ENCODE peak calls at places on chromosome 13, in four cellular contexts. V is progenitor cell of endocrine pancreas, A is GM20000, Y is cardiac fibroblast. G is an unnamed sample.

GRCh38 chr13:66180806-66181205 is 1049.3 kb downstream of the PCDH9 start:
- DNase-seq in V (no peak), A (no peak), Y (peak), G (no peak)

GRCh38 chr13:104757712-104758111 is 1691.5 kb upstream of the SLC10A2 start:
- DNase-seq in V (no peak), A (no peak), Y (no peak), G (no peak)

GRCh38 chr13:52845766-52846566 is 2.5 kb downstream of the PCDH8 start:
- DNase-seq in V (peak), A (peak), Y (peak), G (peak)

GRCh38 chr13:47680752-47681151 is 320.3 kb downstream of the SUCLA2 start:
- DNase-seq in V (no peak), A (no peak), Y (peak), G (no peak)

GRCh38 chr13:29039212-29039611 is 219.1 kb downstream of the MTUS2 start:
- DNase-seq in V (no peak), A (no peak), Y (no peak), G (no peak)

GRCh38 chr13:53100394-53101063 is 71.9 kb downstream of the OLFM4 start:
- DNase-seq in V (no peak), A (no peak), Y (no peak), G (no peak)

GRCh38 chr13:66210677-66211076 is 1019.5 kb downstream of the PCDH9 start:
- DNase-seq in V (no peak), A (no peak), Y (peak), G (no peak)

GRCh38 chr13:49134305-49134704 is 85.8 kb upstream of the MLNR start:
- DNase-seq in V (no peak), A (no peak), Y (no peak), G (no peak)

GRCh38 chr13:27194895-27195764 is 23.5 kb upstream of the USP12 start:
- DNase-seq in V (no peak), A (no peak), Y (peak), G (no peak)

GRCh38 chr13:112102243-112102642 is 35.3 kb downstream of the SOX1 start:
- DNase-seq in V (no peak), A (no peak), Y (no peak), G (no peak)

GRCh38 chr13:76795701-76796695 is 90.2 kb downstream of the KCTD12 start:
- DNase-seq in V (no peak), A (no peak), Y (no peak), G (no peak)

GRCh38 chr13:27708325-27708724 is 84.0 kb upstream of the GSX1 start:
- DNase-seq in V (no peak), A (no peak), Y (no peak), G (no peak)

GRCh38 chr13:45715351-45715750 is 13.2 kb downstream of the CBY2 start:
- DNase-seq in V (no peak), A (no peak), Y (no peak), G (no peak)

GRCh38 chr13:112244495-112245177 is 131.5 kb upstream of the SPACA7 start:
- DNase-seq in V (no peak), A (no peak), Y (no peak), G (no peak)

GRCh38 chr13:23514076-23514475 is 56.1 kb upstream of the TNFRSF19 start:
- DNase-seq in V (no peak), A (no peak), Y (no peak), G (no peak)

G was measured in GM06990.